ENCODE peak calls at places on chromosomes 13 and 19, in eight cellular contexts. R, K, E, P, Q, O, C and X are unnamed samples.

GRCh38 chr13:24683833-24684599 is 3.8 kb downstream of the ATP12A start:
- DNase-seq in P (peak), E (no peak), Q (no peak), K (no peak), R (peak), O (peak), C (peak), X (peak)

GRCh38 chr13:60590775-60591174 is 193.8 kb downstream of the TDRD3 start:
- DNase-seq in C (no peak), P (no peak), O (no peak), R (no peak), E (no peak), K (peak), Q (no peak), X (peak)

GRCh38 chr19:5338661-5339469 is 1.7 kb downstream of the PTPRS start:
- DNase-seq in R (peak), O (no peak), P (no peak), E (no peak), K (no peak), Q (no peak), C (no peak), X (no peak)

GRCh38 chr13:109481046-109481445 is 305.3 kb downstream of the IRS2 start:
- DNase-seq in Q (no peak), R (no peak), O (no peak), E (no peak), P (no peak), C (no peak), K (peak), X (no peak)

GRCh38 chr19:6713773-6714692 is 6.4 kb downstream of the C3 start:
- DNase-seq in Q (no peak), O (no peak), C (no peak), K (no peak), R (no peak), E (no peak), P (no peak), X (no peak)

GRCh38 chr19:32865326-32865725 is 4.2 kb downstream of the SLC7A9 start:
- DNase-seq in Q (no peak), C (no peak), O (no peak), E (no peak), R (no peak), P (no peak), K (no peak), X (no peak)

GRCh38 chr13:39867807-39868206 is 212.3 kb downstream of the COG6 start:
- DNase-seq in E (no peak), Q (no peak), P (no peak), R (no peak), C (no peak), O (no peak), K (no peak), X (no peak)

GRCh38 chr13:107117327-107118012 is 549.5 kb upstream of the ARGLU1 start:
- DNase-seq in O (no peak), E (no peak), P (no peak), C (no peak), K (peak), Q (no peak), R (no peak), X (no peak)

GRCh38 chr13:107275945-107276614 is 708.1 kb upstream of the ARGLU1 start:
- DNase-seq in R (no peak), P (no peak), C (no peak), E (no peak), Q (no peak), O (no peak), K (no peak), X (no peak)

GRCh38 chr13:59891053-59891452 is 272.7 kb downstream of the DIAPH3 start:
- DNase-seq in K (no peak), Q (no peak), C (no peak), R (no peak), O (no peak), P (no peak), E (no peak), X (no peak)

GRCh38 chr13:44434441-44435141 is 61.0 kb downstream of the SERP2 start:
- DNase-seq in Q (no peak), R (no peak), O (peak), C (no peak), K (no peak), E (no peak), P (no peak), X (no peak)

GRCh38 chr13:26377038-26377437 is 123.1 kb downstream of the CDK8 start:
- DNase-seq in Q (no peak), C (no peak), E (no peak), O (no peak), R (peak), P (peak), K (peak), X (peak)

GRCh38 chr19:2123682-2124387 is 27.1 kb downstream of the IZUMO4 start:
- DNase-seq in P (no peak), Q (no peak), O (peak), K (peak), C (no peak), R (peak), E (no peak), X (no peak)

GRCh38 chr13:41981961-41982723 is 21.2 kb upstream of the VWA8 start:
- DNase-seq in C (no peak), E (no peak), K (no peak), O (no peak), R (no peak), P (no peak), Q (no peak), X (no peak)

GRCh38 chr13:39612023-39612637 is 9.1 kb upstream of the LHFPL6 start:
- DNase-seq in Q (peak), K (peak), P (peak), E (no peak), C (peak), R (peak), O (peak), X (peak)

GRCh38 chr13:21354721-21355120 is 104.4 kb downstream of the ZDHHC20 start:
- DNase-seq in E (no peak), C (no peak), K (no peak), Q (no peak), O (no peak), R (no peak), P (no peak), X (no peak)

GRCh38 chr19:9917322-9917721 is 19.0 kb downstream of the OLFM2 start:
- DNase-seq in R (peak), O (peak), Q (peak), E (no peak), C (no peak), K (peak), P (no peak), X (peak)

GRCh38 chr13:57604442-57604841 is 27.1 kb upstream of the PCDH17 start:
- DNase-seq in R (no peak), C (no peak), E (no peak), Q (no peak), O (no peak), P (no peak), K (no peak), X (no peak)

GRCh38 chr13:21405309-21405708 is 53.8 kb downstream of the ZDHHC20 start:
- DNase-seq in E (no peak), Q (no peak), C (no peak), R (no peak), O (no peak), K (no peak), P (no peak), X (no peak)

GRCh38 chr13:98285317-98285716 is 108.2 kb upstream of the RNF113B start:
- DNase-seq in R (no peak), O (no peak), C (no peak), K (peak), P (no peak), E (no peak), Q (no peak), X (no peak)

GRCh38 chr19:43784981-43785808 is 4.4 kb upstream of the KCNN4 start:
- DNase-seq in Q (peak), P (peak), C (peak), E (peak), O (peak), R (peak), K (peak), X (peak)

GRCh38 chr13:112102243-112102642 is 35.3 kb downstream of the SOX1 start:
- DNase-seq in C (no peak), P (no peak), K (no peak), E (no peak), Q (no peak), O (peak), R (no peak), X (no peak)
- TF ChIP-seq CTCF in C (no peak), P (no peak), K (no peak), E (no peak), Q (no peak), O (no peak), R (peak), X (no peak)

DNA sequence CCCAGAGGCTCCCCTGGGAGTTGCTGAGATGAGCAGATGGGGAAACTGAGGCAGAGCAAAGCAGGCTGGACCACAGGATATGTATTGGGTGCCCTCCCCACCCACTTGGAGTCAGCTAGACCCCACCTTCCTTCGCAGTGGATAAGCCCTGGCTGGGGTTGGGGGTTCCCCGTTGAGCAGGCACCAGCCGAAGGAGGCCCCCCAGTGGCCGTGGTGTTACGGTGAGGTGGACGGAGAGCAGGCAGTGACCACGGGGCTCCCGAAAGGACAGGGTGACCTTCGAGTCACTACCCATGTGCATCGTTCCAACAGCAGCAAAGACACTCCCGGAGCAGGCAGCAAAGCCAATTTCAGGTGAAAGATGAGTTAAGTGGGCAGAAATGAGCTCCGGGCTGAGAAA is 62.4 kb upstream of the ADGRE5 start:
- DNase-seq in E (no peak), C (no peak), O (peak), R (peak), K (no peak), Q (no peak), P (no peak), X (peak)
- TF ChIP-seq CTCF in E (peak), C (no peak), O (no peak), R (no peak), K (peak), Q (no peak), P (peak), X (peak)

GRCh38 chr13:79056706-79057105 is 349.3 kb downstream of the RBM26 start:
- DNase-seq in E (no peak), Q (no peak), C (no peak), P (no peak), O (no peak), R (no peak), K (no peak), X (peak)
- TF ChIP-seq CTCF in E (no peak), Q (no peak), C (no peak), P (no peak), O (no peak), R (peak), K (no peak), X (peak)

DNA sequence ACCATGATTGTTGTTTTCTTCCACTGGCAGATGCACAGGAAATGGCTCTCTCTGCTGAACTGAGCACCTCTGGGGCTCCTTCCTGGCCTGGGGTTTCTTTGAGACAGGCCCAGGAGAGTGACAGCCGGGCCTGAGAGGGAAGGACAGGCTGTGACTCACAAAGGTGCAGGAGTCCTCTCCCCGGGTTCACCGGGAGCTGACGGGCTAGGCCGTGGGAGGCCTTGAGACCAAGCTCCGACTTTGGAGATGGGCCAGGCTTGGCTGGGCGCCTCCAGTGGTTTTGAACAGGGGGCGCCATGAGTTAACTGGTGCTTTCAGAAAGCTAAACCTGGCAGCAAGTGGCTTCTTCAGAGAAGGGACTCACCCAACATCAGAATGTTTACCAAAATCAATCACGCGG is 143.4 kb downstream of the URI1 start:
- DNase-seq in O (no peak), K (peak), E (no peak), R (no peak), C (no peak), Q (no peak), P (no peak), X (no peak)
- TF ChIP-seq CTCF in O (no peak), K (no peak), E (no peak), R (no peak), C (no peak), Q (no peak), P (no peak), X (no peak)

GRCh38 chr19:55669418-55670279 is 5.4 kb upstream of the EPN1 start:
- DNase-seq in R (no peak), O (no peak), P (no peak), Q (no peak), C (no peak), E (no peak), K (no peak), X (no peak)

GRCh38 chr19:55668603-55669348 is 6.2 kb upstream of the EPN1 start:
- DNase-seq in P (no peak), E (no peak), K (no peak), Q (no peak), O (no peak), C (no peak), R (no peak), X (no peak)

GRCh38 chr19:55672418-55672817 is 2.6 kb upstream of the EPN1 start:
- DNase-seq in C (no peak), O (no peak), E (no peak), K (peak), Q (no peak), P (no peak), R (no peak), X (no peak)

GRCh38 chr19:55670280-55671053 is 4.6 kb upstream of the EPN1 start:
- DNase-seq in O (no peak), P (peak), K (no peak), R (no peak), E (no peak), C (no peak), Q (peak), X (peak)

DNA sequence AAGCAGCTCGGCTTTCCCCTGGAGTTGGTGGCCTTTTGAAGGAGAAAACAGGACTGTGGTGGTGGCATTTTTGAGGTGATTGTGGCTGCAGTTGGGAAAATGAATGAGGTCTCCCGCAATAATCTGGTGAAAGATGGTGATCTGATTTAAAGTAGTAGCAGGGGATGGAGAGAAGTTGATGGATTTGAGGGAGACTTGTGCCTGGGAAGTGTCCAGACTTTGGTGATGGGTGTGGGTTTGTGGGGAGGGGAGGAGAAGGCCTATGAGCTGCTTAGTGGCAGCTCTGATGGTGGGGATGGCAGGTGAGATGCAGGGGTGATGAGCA is 4.0 kb upstream of the EPN1 start:
- DNase-seq in K (no peak), E (no peak), O (no peak), P (no peak), C (no peak), Q (no peak), R (no peak), X (no peak)
- TF ChIP-seq CTCF in K (no peak), E (no peak), O (no peak), P (no peak), C (no peak), Q (no peak), R (no peak), X (no peak)